ENCODE peak calls at places on chromosome X, in four cellular contexts. O is adipocyte; T is effector memory CD4-positive, alpha-beta T cell; P is neural progenitor cell. Y is an unnamed sample.

GRCh38 chrX:34299451-34299967 is 167.4 kb upstream of the FAM47A start:
- DNase-seq in T (no peak), P (no peak), O (no peak), Y (no peak)

GRCh38 chrX:116961872-116962582 is 499.3 kb upstream of the CT83 start:
- DNase-seq in T (no peak), O (peak; percentile 25), P (no peak), Y (peak; percentile 6)

GRCh38 chrX:67587946-67588624 is 44.3 kb downstream of the AR start:
- DNase-seq in O (peak; percentile 13), P (no peak), T (no peak), Y (no peak)

GRCh38 chrX:70455366-70456202 is 10.9 kb downstream of the DLG3 start:
- DNase-seq in T (no peak), P (peak; percentile 60), O (no peak), Y (no peak)

GRCh38 chrX:7139202-7140081 is 8.1 kb upstream of the STS start:
- DNase-seq in T (no peak), P (no peak), O (peak; percentile 25), Y (no peak)

GRCh38 chrX:53223955-53224859 is 800 bp downstream of the KDM5C start:
- DNase-seq in P (peak; percentile 55), T (peak; percentile 1), O (peak; percentile 58), Y (peak; percentile 74)

GRCh38 chrX:16464369-16464768 is 185.6 kb upstream of the S100G start:
- DNase-seq in T (no peak), O (no peak), P (no peak), Y (peak; percentile 32)

GRCh38 chrX:26586570-26586969 is 370.6 kb downstream of the MAGEB5 start:
- DNase-seq in T (no peak), O (no peak), P (peak; percentile 20), Y (no peak)

GRCh38 chrX:8748855-8749254 is 16.9 kb upstream of the ANOS1 start:
- DNase-seq in P (peak; percentile 43), O (peak; percentile 46), T (no peak), Y (peak; percentile 52)

GRCh38 chrX:44896566-44897186 is 23.7 kb downstream of the KDM6A start:
- DNase-seq in P (no peak), O (no peak), T (no peak), Y (no peak)

GRCh38 chrX:118566359-118566758 is 70.7 kb downstream of the DOCK11 start:
- DNase-seq in P (no peak), O (no peak), T (no peak), Y (no peak)

GRCh38 chrX:94545722-94546121 is 871.7 kb downstream of the FAM133A start:
- DNase-seq in T (no peak), P (no peak), O (no peak), Y (no peak)

GRCh38 chrX:126063984-126064383 is 102.1 kb downstream of the DCAF12L2 start:
- DNase-seq in T (no peak), O (no peak), P (no peak), Y (no peak)

GRCh38 chrX:29315931-29316330 is 728.7 kb downstream of the IL1RAPL1 start:
- DNase-seq in P (no peak), O (no peak), T (no peak), Y (no peak)

GRCh38 chrX:81377329-81377728 is 175.4 kb downstream of the SH3BGRL start:
- DNase-seq in O (peak; percentile 66), P (peak; percentile 4), T (no peak), Y (peak; percentile 2)

GRCh38 chrX:109654710-109655109 is 29.7 kb upstream of the KCNE5 start:
- DNase-seq in O (no peak), T (no peak), P (no peak), Y (no peak)

GRCh38 chrX:135890087-135890585 is 3.1 kb downstream of the CT45A10 start:
- DNase-seq in O (no peak), P (no peak), T (no peak), Y (no peak)

GRCh38 chrX:39896951-39897740 is 200.6 kb downstream of the BCOR start:
- DNase-seq in T (no peak), P (peak; percentile 84), O (peak; percentile 74), Y (peak; percentile 88)

GRCh38 chrX:39893417-39894338 is 204.1 kb downstream of the BCOR start:
- DNase-seq in O (no peak), P (no peak), T (no peak), Y (no peak)

GRCh38 chrX:39897741-39898097 is 200.0 kb downstream of the BCOR start:
- DNase-seq in P (no peak), O (no peak), T (no peak), Y (no peak)

GRCh38 chrX:39894626-39895025 is 203.1 kb downstream of the BCOR start:
- DNase-seq in T (no peak), O (no peak), P (no peak), Y (peak; percentile 63)

GRCh38 chrX:39895228-39896110 is 202.3 kb downstream of the BCOR start:
- DNase-seq in P (no peak), T (no peak), O (no peak), Y (no peak)
- H3K4me3 ChIP-seq in P (no peak overlapping the region), T (no peak overlapping the region), O (no peak overlapping the region), Y (no peak overlapping the region)

GRCh38 chrX:119757646-119757978 is 776 bp upstream of the SOWAHD start:
- DNase-seq in O (no peak), P (no peak), T (no peak), Y (no peak)
- H3K4me3 ChIP-seq in O (peak overlapping the region; percentile 68), P (peak overlapping the region; percentile 53), T (peak overlapping the region; percentile 64), Y (peak overlapping the region; percentile 54)

GRCh38 chrX:65671286-65671685 is 3.8 kb downstream of the MSN start:
- DNase-seq in T (no peak), O (no peak), P (no peak), Y (no peak)
- H3K4me3 ChIP-seq in T (peak overlapping the region; percentile 15), O (peak overlapping the region; percentile 12), P (no peak overlapping the region), Y (no peak overlapping the region)

DNA sequence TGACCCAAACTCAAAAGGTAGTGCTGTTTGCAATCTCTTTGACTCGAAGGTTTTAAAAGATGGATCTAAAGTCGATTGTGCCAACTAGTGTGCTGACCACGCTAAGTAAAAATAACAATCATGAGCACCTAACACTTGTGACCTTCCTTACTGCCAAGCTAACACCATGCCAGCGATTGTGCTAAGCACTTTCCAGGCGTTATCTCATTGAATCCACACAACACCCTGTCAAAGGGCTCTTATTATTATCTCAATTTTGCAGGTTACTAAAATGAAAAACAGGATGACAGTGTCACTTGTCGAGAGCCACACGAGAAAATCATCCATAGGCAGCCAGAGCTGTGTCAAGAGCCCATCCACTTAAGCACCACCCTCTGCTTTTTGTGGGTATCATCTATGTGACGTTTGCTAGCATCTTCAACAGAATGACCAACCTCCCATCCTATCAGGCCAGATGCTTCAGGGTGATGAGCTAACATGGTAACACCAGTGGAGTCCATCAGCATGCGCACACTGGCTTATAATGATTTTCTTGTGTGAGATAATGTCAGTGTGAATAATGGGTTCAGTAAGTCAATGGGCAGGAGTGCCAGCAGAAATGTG is 893 bp upstream of the GAB3 start:
- DNase-seq in O (no peak), P (no peak), T (no peak), Y (no peak)
- H3K4me3 ChIP-seq in O (no peak overlapping the region), P (no peak overlapping the region), T (no peak overlapping the region), Y (no peak overlapping the region)

DNA sequence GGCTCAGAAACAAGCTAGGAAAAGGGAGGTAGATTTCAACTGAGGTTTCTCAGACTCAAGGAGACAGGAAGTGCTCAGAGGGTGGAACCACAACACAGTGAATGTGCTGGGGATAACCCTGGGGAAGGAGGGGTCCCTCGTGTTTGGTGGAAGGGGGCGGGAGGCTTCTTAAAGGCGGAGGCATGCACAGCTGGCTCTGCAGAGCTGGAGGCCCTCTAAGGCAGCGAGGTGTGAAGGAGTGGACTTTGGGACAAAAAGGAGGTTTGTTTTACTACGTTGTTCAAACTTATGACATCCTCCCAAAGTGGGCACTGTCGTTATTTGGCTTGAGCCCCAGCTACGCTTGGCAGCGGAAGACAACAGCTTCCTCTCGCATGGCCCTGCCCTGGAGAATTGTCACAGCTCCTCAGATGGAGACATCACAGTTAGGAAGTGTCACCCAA is 21.7 kb upstream of the MTM1 start:
- DNase-seq in P (no peak), T (no peak), O (no peak), Y (no peak)
- H3K4me3 ChIP-seq in P (no peak overlapping the region), T (peak overlapping the region; percentile 29), O (no peak overlapping the region), Y (no peak overlapping the region)

GRCh38 chrX:154735695-154736393 is 15.0 kb downstream of the GAB3 start:
- DNase-seq in P (no peak), T (no peak), O (peak; percentile 85), Y (no peak)

GRCh38 chrX:154733072-154733425 is 17.8 kb downstream of the GAB3 start:
- DNase-seq in P (no peak), O (no peak), T (no peak), Y (no peak)

GRCh38 chrX:154732421-154733071 is 18.3 kb downstream of the GAB3 start:
- DNase-seq in O (peak; percentile 46), T (no peak), P (no peak), Y (no peak)

GRCh38 chrX:154731881-154732280 is 19.0 kb downstream of the GAB3 start:
- DNase-seq in P (no peak), O (no peak), T (peak; percentile 16), Y (no peak)

GRCh38 chrX:154734101-154734781 is 16.6 kb downstream of the GAB3 start:
- DNase-seq in T (no peak), O (peak; percentile 67), P (no peak), Y (no peak)
- H3K4me3 ChIP-seq in T (peak overlapping the region; percentile 2), O (peak overlapping the region; percentile 55), P (no peak overlapping the region), Y (no peak overlapping the region)

GRCh38 chrX:38220024-38220935 is at the start of gene SRPX:
- DNase-seq in T (no peak), O (peak; percentile 73), P (peak; percentile 67), Y (peak; percentile 64)
- H3K4me3 ChIP-seq in T (no peak within 1 kb of the TSS), O (peak within 1 kb of the TSS; percentile 85), P (peak within 1 kb of the TSS; percentile 52), Y (peak within 1 kb of the TSS; percentile 57)

Y was measured in H7.